ENCODE peak calls at places on chromosomes 11 and 22, in four cellular contexts. E is HCT116, X is HepG2, K is Panc1. U is an unnamed sample.

GRCh38 chr11:66142370-66143263 is 72.5 kb downstream of the PACS1 start:
- DNase-seq in K (no peak), X (peak), E (peak), U (no peak)

GRCh38 chr22:37419916-37420655 is 7.2 kb downstream of the ELFN2 start:
- DNase-seq in E (no peak), X (no peak), K (no peak), U (no peak)

GRCh38 chr22:37803636-37804371 is 3.9 kb upstream of the GCAT start:
- DNase-seq in K (no peak), E (no peak), X (no peak), U (no peak)

GRCh38 chr11:133952199-133953190 is 4.3 kb downstream of the IGSF9B start:
- DNase-seq in E (no peak), X (no peak), K (no peak), U (no peak)

GRCh38 chr11:115886111-115886733 is 382.0 kb upstream of the CADM1 start:
- DNase-seq in E (no peak), K (no peak), X (no peak), U (no peak)

GRCh38 chr11:18527512-18527911 is 770 bp upstream of the TSG101 start:
- DNase-seq in E (no peak), X (no peak), K (peak), U (no peak)

GRCh38 chr11:56340289-56340688 is 5.5 kb upstream of the OR8K1 start:
- DNase-seq in K (no peak), E (no peak), X (no peak), U (no peak)

GRCh38 chr22:50641696-50642607 is 14.0 kb upstream of the ARSA start:
- DNase-seq in X (peak), E (no peak), K (no peak), U (no peak)

GRCh38 chr11:59062602-59063529 is 23.2 kb upstream of the GLYATL1B start:
- DNase-seq in E (no peak), K (no peak), X (no peak), U (no peak)

DNA sequence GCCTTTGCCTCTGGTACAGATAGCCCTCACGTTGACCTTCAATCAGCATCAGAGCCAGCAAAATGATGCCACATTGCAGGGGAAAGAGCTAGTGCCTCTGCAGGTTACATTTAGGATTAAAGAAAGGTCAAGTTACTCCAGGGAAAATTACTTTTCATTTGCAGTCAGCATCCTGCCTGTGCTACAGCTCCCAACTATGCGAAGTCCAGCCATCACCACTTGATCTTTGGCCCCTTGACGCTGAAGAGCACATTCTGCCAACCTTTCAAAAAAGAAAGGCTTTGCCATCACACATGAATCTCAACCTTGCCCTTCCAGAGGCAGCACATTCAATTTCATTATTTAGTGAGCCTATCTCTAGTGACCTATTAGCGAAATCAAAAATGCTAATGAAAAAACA is 11.3 kb downstream of the FJX1 start:
- DNase-seq in X (no peak), K (no peak), E (no peak), U (no peak)
- TF ChIP-seq POLR2AphosphoS5 in X (no peak), K (no peak), E (no peak), U (no peak)

GRCh38 chr22:41369089-41369745 is 12.5 kb upstream of the TEF start:
- DNase-seq in X (no peak), E (no peak), K (no peak), U (no peak)
- TF ChIP-seq TCF7L2 in X (no peak), E (no peak), K (no peak), U (no peak)

DNA sequence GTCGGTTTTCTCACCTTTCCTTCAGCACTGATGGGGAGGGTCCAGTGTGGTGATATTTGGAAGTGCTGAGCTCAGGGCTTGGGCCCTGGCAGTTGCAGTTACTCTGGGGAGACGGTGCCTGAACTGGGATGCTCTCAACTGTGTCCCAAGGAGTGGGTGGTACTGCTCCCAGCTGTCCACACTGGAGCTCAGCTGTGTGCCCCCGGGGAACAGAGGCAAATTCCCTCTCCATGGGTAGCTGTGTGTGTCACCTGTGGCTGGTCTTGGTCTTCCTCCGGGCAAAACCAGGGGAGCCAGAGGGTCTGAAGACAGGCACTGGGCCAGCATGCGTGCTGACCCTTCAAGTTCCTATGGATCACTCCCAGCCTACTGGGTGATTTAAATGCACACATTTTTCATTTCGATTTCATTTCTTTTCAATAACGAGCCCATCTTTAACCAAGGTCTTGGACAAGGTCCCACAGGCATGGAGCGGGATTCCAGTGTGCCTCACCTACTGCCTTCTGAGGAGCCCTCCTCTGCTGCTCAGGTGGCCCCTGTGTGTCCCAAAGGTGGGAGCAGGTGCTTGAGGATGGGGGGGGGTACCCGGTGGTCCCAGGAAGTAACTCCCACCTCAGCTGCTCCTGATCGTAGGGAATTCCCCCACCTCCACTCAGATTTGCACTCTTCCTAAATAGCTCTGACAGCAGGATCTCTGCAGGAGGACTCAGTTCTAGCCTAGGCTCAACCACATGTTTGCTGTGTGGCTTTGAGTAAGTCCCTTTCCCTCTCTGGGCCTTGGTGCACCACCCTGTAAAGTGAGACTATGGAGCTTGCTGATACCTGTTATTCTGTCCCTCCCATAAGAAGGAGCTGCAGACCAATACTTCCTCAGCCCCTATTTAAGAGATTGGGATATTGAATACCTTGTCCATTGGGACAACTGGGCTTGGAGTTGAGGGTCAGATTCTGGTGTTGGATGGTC is 16.8 kb downstream of the PRDM11 start:
- DNase-seq in X (no peak), K (no peak), E (no peak), U (no peak)
- TF ChIP-seq POLR2AphosphoS5 in X (no peak), K (no peak), E (no peak), U (no peak)

GRCh38 chr11:944711-945470 is 19.2 kb downstream of the AP2A2 start:
- DNase-seq in X (no peak), E (no peak), K (no peak), U (no peak)
- TF ChIP-seq TCF7L2 in X (no peak), E (no peak), K (no peak), U (no peak)